ENCODE peak calls at places on chromosomes 3 and 15, in eight cellular contexts. Y is tibial nerve, B is fibroblast of lung, K is HepG2, X is tibial artery, A is mammary epithelial cell, R is gastrocnemius medialis, L is heart left ventricle. T is an unnamed sample. For H3K4me1, the result is how much of the 10 kb centered on the place peaks cover.

GRCh38 chr3:183309276-183309675 is 56.2 kb downstream of the B3GNT5 start:
- DNase-seq in Y (no peak), B (no peak), K (peak), X (no peak), A (no peak), R (peak), L (no peak), T (peak)

GRCh38 chr3:56620371-56620770 is 62.7 kb downstream of the TASOR start:
- DNase-seq in Y (no peak), B (no peak), K (no peak), X (no peak), A (no peak), R (no peak), L (no peak), T (no peak)

GRCh38 chr15:66619152-66619903 is 53.5 kb upstream of the LCTL start:
- DNase-seq in Y (peak), B (peak), K (peak), X (peak), A (peak), R (peak), L (peak), T (peak)

GRCh38 chr3:126338796-126339241 is 18.4 kb downstream of the KLF15 start:
- DNase-seq in Y (no peak), B (no peak), K (no peak), X (peak), A (no peak), R (peak), L (peak), T (peak)

GRCh38 chr3:35215525-35216500 is 423.5 kb upstream of the ARPP21 start:
- DNase-seq in Y (no peak), B (no peak), K (no peak), X (no peak), A (no peak), R (no peak), L (peak), T (no peak)

GRCh38 chr3:2024037-2024436 is 74.6 kb upstream of the CNTN4 start:
- DNase-seq in Y (no peak), B (no peak), K (no peak), X (no peak), A (no peak), R (no peak), L (no peak), T (no peak)

GRCh38 chr3:125073506-125073905 is 17.7 kb upstream of the HEG1 start:
- DNase-seq in Y (no peak), B (no peak), K (no peak), X (no peak), A (no peak), R (no peak), L (no peak), T (no peak)

GRCh38 chr15:65529754-65530317 is 427 bp upstream of the HACD3 start:
- DNase-seq in Y (no peak), B (peak), K (no peak), X (no peak), A (no peak), R (no peak), L (no peak), T (no peak)

GRCh38 chr3:24387000-24387399 is 107.7 kb downstream of the THRB start:
- DNase-seq in Y (no peak), B (no peak), K (no peak), X (no peak), A (peak), R (no peak), L (no peak), T (no peak)

DNA sequence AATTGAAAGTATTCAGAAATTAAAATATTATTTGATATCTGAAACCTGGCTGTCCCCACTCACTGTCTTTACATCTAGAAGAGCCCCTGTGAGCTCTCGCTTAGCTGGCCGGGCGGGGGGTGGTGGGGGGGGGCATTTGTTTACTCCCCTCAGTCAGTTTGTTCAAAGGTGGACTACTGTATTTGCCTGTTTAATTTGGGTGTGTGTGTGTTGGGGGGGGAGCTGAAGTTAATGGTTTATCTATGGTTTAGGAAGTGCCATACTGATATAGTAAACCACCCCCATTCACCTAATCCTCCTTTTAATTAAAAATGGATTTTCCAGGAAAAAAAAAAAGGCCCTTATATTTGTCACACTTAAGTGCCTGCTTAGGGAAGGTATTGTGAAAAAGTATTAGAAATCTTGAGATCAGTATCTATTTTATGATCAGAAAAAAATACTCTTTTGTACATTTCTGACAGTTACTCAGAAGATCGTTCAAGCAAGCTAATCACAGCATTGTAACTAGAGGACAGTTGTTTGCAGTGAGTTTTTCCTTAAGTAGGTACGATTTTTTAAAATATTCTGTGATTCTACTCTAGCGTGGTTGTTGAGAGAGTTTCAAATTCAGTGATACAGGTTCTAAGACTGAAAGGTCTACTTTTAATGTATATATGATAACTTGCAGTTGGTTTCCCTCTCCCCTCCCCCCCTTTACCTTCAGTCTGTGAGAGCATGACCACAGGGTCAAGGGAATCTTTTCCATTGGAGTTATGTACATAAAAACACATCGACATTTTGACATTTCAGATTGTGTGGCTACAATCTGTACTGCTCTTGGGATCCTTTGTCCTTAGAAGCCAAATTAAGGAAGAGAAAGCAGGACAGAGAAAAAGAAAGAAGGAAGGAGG is 8.5 kb downstream of the NR2F2 start:
- DNase-seq in Y (no peak), B (peak), K (peak), X (no peak), A (no peak), R (no peak), L (no peak), T (no peak)
- H3K4me1 ChIP-seq in Y (under half), B (under half), K (half or more), X (under half), A (under half), R (under half), L (under half), T (half or more)

GRCh38 chr3:105304487-105304886 is 62.2 kb upstream of the ALCAM start:
- DNase-seq in Y (no peak), B (no peak), K (no peak), X (no peak), A (peak), R (no peak), L (no peak), T (no peak)
- TF ChIP-seq CTCF in Y (no peak), B (no peak), K (no peak), X (no peak), A (no peak), R (no peak), L (no peak), T (no peak)

GRCh38 chr3:71580636-71581215 is 2.8 kb downstream of the FOXP1 start:
- DNase-seq in Y (no peak), B (no peak), K (no peak), X (no peak), A (peak), R (no peak), L (no peak), T (no peak)
- H3K27ac ChIP-seq in Y (peak), B (peak), K (peak), X (peak), A (peak), R (peak), L (peak), T (peak)

DNA sequence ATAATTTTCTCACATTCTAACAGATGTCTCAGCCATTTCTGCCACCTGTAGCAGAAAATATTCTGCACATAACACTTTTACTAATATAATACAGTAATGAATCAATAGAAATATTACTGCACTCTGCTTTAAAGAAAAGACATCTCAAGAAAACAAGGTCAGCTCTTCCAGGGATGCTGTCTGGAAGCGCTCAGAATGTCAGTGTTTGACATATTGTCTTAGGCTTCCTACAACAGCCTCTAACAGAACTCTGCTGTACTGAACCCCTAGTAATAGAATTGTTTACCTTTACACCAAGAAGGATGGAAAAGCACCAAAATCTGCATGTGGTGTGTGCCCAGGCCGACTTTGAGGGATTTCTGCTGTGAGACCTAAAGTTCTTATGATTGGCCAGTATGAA is 61.9 kb upstream of the FSTL1 start:
- DNase-seq in Y (no peak), B (no peak), K (no peak), X (no peak), A (no peak), R (no peak), L (no peak), T (no peak)
- H3K4me1 ChIP-seq in Y (under half), B (under half), K (under half), X (under half), A (under half), R (under half), L (under half), T (under half)

DNA sequence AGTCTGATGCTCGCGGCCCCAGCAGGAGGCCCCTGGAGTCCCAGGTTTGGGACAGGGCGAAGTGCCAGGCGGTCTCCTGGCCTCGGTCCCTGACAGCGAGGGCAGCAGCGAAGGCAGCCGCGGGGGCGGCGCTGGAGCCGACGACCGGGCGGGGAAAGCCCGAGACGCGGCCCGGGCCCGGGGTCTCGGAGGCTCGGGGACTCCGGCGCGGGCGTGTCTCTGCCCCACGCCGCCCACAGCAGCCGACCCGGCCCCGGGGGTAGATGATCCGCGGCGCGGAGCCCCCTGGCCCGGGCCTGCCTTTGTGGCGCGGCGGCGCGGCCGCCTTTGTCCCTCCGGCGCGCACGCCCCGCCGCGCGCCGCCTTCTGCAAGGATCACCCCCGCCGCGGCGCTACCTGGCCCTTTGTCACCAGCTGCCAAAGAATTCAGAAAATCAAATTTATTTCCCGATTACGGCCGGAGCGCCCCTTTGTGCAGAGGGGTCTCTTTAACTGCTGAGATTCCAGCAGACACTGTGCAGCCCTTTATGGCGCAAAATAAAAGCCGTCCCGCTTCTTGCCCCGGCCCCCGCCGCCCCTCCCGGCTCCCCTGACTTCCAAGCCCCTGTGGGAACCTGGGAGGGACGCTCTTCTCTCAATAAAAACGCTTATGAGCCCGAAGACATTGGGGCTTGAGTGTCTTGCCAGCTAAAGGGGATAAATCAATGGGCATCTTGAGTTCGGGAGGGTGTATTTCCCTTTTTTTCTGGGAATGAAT is 68.3 kb downstream of the HES1 start:
- DNase-seq in Y (no peak), B (no peak), K (no peak), X (no peak), A (peak), R (no peak), L (no peak), T (no peak)
- TF ChIP-seq CTCF in Y (no peak), B (no peak), K (no peak), X (no peak), A (no peak), R (no peak), L (no peak), T (no peak)

DNA sequence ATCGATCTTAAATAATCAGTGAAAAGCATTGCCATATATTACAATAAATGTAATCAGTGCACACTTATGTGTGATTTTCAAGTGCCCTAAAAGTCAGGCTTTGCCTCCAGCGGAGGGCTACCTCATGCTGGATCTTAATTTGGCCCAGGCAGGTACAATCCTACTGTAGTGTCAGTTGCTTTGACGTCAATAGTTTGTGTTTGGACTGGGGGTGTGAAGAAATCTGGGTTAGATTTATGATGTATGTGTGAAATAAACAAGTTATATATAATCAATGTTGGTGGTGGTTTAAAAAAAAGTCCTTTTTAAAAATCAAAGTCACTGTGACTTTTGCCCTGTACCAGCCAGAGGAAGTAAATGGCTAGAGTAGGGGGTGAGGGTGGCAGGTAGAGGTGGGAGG is 14.0 kb upstream of the RASGRP1 start:
- DNase-seq in Y (no peak), B (no peak), K (no peak), X (no peak), A (no peak), R (no peak), L (no peak), T (no peak)
- H3K27ac ChIP-seq in Y (no peak), B (no peak), K (no peak), X (no peak), A (no peak), R (no peak), L (no peak), T (no peak)

GRCh38 chr15:78050441-78050809 is 27.1 kb downstream of the TBC1D2B start:
- DNase-seq in Y (no peak), B (no peak), K (no peak), X (no peak), A (no peak), R (no peak), L (no peak), T (no peak)

GRCh38 chr15:78054518-78054917 is 23.0 kb downstream of the TBC1D2B start:
- DNase-seq in Y (no peak), B (no peak), K (no peak), X (no peak), A (no peak), R (no peak), L (no peak), T (no peak)

GRCh38 chr15:78050851-78051250 is 26.7 kb downstream of the TBC1D2B start:
- DNase-seq in Y (no peak), B (no peak), K (no peak), X (no peak), A (no peak), R (no peak), L (no peak), T (no peak)

GRCh38 chr15:78051622-78052405 is 25.7 kb downstream of the TBC1D2B start:
- DNase-seq in Y (no peak), B (no peak), K (no peak), X (no peak), A (no peak), R (peak), L (no peak), T (no peak)

DNA sequence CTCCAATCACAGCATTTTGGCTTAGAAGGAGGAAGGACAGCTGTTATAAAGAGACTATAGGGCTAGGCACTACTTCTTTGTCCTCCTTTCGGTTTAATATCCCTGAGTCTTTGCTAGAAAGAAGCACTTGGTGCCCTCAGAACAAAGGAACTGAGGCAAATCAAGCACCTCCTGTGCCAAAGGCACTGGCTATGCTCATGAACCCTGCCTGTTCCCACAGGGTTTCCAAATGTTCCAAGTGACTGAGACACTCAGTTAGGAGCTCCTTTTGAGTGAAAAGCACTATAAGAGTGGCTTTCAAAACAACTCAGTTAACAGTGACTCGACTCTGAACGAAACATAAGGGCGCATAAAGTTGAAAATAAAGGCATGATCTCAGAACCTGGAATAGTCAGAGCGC is 25.0 kb downstream of the TBC1D2B start:
- DNase-seq in Y (no peak), B (no peak), K (no peak), X (no peak), A (no peak), R (no peak), L (no peak), T (no peak)
- H3K4me1 ChIP-seq in Y (half or more), B (under half), K (under half), X (half or more), A (under half), R (half or more), L (half or more), T (half or more)

GRCh38 chr15:71249986-71250385 is 134.7 kb downstream of the THSD4 start:
- DNase-seq in Y (no peak), B (no peak), K (no peak), X (no peak), A (no peak), R (no peak), L (no peak), T (no peak)

GRCh38 chr15:71254503-71254902 is 139.2 kb downstream of the THSD4 start:
- DNase-seq in Y (no peak), B (peak), K (no peak), X (no peak), A (no peak), R (no peak), L (no peak), T (no peak)

GRCh38 chr15:71250936-71251468 is 135.7 kb downstream of the THSD4 start:
- DNase-seq in Y (no peak), B (no peak), K (no peak), X (no peak), A (no peak), R (no peak), L (no peak), T (no peak)

GRCh38 chr15:71251548-71252035 is 136.3 kb downstream of the THSD4 start:
- DNase-seq in Y (no peak), B (no peak), K (no peak), X (no peak), A (no peak), R (no peak), L (no peak), T (no peak)

DNA sequence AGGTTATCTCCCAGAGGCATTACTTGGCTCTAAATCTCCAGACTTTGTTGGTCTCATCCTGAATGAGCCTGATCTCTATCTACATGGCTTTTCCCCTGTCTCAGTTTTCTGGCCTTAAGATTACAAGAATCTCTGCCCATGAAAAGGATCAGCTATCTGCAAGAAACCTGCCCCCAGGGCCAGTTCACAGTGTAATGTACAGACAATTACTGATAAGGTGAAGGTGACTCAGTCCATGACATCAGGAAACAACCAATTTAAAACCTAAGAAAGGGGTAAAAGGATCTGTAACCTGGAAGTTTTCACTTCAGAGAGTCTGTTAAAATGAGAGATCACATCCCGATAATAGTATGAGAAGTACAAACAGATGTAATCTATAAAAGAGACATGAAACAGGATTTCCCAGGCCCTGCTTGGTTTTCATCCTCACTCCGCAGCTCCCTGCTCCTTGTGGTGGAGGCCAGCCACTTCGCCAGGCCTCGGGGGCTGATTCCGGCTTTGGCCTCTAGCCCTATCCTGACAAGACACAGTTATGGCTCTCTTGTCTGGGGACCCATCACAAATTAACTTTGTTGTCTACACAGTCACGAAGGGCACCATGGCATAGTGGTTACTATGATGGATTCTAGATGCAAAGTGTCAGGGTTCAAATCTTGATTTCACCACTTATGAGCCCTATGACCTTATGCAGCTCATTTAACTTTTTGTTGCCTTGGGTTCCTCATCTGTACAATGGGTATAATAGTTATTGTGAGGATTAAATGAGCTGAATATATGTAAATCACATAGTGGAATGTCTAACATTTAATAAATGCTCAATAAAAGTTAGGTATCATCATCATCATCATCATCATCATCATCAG is 137.0 kb downstream of the THSD4 start:
- DNase-seq in Y (no peak), B (no peak), K (no peak), X (no peak), A (no peak), R (no peak), L (no peak), T (no peak)
- TF ChIP-seq CTCF in Y (no peak), B (no peak), K (no peak), X (no peak), A (no peak), R (no peak), L (no peak), T (no peak)

GRCh38 chr3:171672124-171672523 is 138.2 kb downstream of the PLD1 start:
- DNase-seq in Y (no peak), B (no peak), K (no peak), X (no peak), A (no peak), R (no peak), L (no peak), T (no peak)
- H3K27ac ChIP-seq in Y (no peak), B (no peak), K (no peak), X (no peak), A (no peak), R (no peak), L (no peak), T (no peak)

GRCh38 chr3:142931222-142931621 is 32.3 kb downstream of the PAQR9 start:
- DNase-seq in Y (no peak), B (no peak), K (peak), X (no peak), A (no peak), R (no peak), L (no peak), T (no peak)

GRCh38 chr3:142929109-142929508 is 34.4 kb downstream of the PAQR9 start:
- DNase-seq in Y (no peak), B (peak), K (peak), X (no peak), A (peak), R (peak), L (no peak), T (peak)

GRCh38 chr3:142934128-142934896 is 29.2 kb downstream of the PAQR9 start:
- DNase-seq in Y (no peak), B (no peak), K (no peak), X (no peak), A (no peak), R (no peak), L (no peak), T (no peak)

GRCh38 chr3:142929890-142930289 is 33.6 kb downstream of the PAQR9 start:
- DNase-seq in Y (no peak), B (no peak), K (no peak), X (no peak), A (no peak), R (no peak), L (no peak), T (no peak)

DNA sequence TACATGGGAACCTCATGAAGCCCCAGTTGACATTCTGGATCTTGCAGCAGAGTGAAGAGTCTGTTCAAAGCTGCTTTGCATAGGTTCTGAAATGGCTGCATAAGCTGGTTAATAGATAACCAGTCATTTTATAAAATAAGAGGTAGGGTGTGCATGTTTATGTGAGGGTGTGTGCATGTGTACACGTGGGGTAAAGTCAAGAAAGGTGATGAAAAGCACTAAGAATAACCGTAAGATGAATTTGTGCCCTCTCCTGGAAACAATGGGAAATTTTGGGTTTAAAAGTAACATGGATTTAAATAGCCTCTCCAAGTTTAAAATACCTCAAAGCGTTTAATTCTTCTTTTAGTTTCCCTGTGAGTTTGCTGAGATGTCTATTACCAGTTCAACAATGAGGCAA is 33.0 kb downstream of the PAQR9 start:
- DNase-seq in Y (no peak), B (peak), K (no peak), X (no peak), A (no peak), R (no peak), L (no peak), T (no peak)
- H3K4me1 ChIP-seq in Y (under half), B (under half), K (half or more), X (under half), A (under half), R (under half), L (under half), T (under half)

T was measured in left ventricle myocardium inferior.